ENCODE peak calls at places on chromosomes 11 and 22, in eight cellular contexts. G, F, T, Z, N, Y, S and U are unnamed samples.
A peak's percentile ranks its signal among the peaks of the same experiment; 100 is the strongest.

GRCh38 chr11:111000400-111001090 is 245.0 kb upstream of the POU2AF2 start:
- DNase-seq in S (no peak), Z (no peak), F (no peak), N (no peak), Y (no peak), T (peak; percentile 33), G (no peak), U (no peak)

GRCh38 chr11:11620251-11620965 is 1.4 kb downstream of the GALNT18 start:
- DNase-seq in F (no peak), Y (peak; percentile 40), S (peak; percentile 68), Z (peak; percentile 78), N (no peak), G (peak; percentile 51), T (peak; percentile 2), U (no peak)

GRCh38 chr11:15723966-15724365 is 609.2 kb downstream of the INSC start:
- DNase-seq in N (no peak), T (no peak), G (no peak), F (no peak), S (no peak), Y (no peak), Z (no peak), U (no peak)

GRCh38 chr11:66022401-66023185 is 3.7 kb downstream of the CATSPER1 start:
- DNase-seq in G (peak; percentile 81), Y (peak; percentile 83), Z (peak; percentile 94), N (peak; percentile 67), F (peak; percentile 90), T (peak; percentile 56), S (peak; percentile 58), U (peak; percentile 49)

GRCh38 chr11:77654770-77655434 is 17.3 kb upstream of the CLNS1A start:
- DNase-seq in F (no peak), N (no peak), S (no peak), G (no peak), Y (no peak), Z (no peak), T (no peak), U (peak; percentile 12)

GRCh38 chr11:67372993-67373915 is at the start of gene CLCF1:
- DNase-seq in N (no peak), F (peak; percentile 89), G (peak; percentile 71), Z (peak; percentile 86), T (peak; percentile 91), Y (peak; percentile 73), S (peak; percentile 58), U (peak; percentile 73)

GRCh38 chr22:27723150-27723549 is 78.4 kb downstream of the MN1 start:
- DNase-seq in Z (no peak), S (no peak), F (no peak), N (no peak), Y (no peak), T (no peak), G (no peak), U (no peak)

GRCh38 chr22:50247748-50248147 is 2.9 kb upstream of the TUBGCP6 start:
- DNase-seq in G (no peak), Y (peak; percentile 78), N (peak; percentile 45), S (peak; percentile 78), T (peak; percentile 56), Z (no peak), F (no peak), U (no peak)

GRCh38 chr22:45770506-45770905 is 98.9 kb downstream of the ATXN10 start:
- DNase-seq in Z (no peak), Y (no peak), F (no peak), T (no peak), G (no peak), S (no peak), N (no peak), U (no peak)

GRCh38 chr11:100756556-100756955 is 69.5 kb downstream of the ARHGAP42 start:
- DNase-seq in Y (no peak), Z (no peak), S (no peak), G (no peak), N (no peak), T (no peak), F (no peak), U (no peak)
- TF ChIP-seq CTCF in Y (no peak), Z (no peak), S (no peak), G (no peak), N (no peak), T (no peak), F (no peak), U (no peak)

GRCh38 chr11:18173225-18173866 is 709 bp downstream of the MRGPRX4 start:
- DNase-seq in N (no peak), F (no peak), Z (no peak), T (no peak), S (no peak), G (no peak), Y (no peak), U (no peak)
- TF ChIP-seq CTCF in N (no peak), F (no peak), Z (no peak), T (no peak), S (no peak), G (no peak), Y (no peak), U (no peak)

GRCh38 chr11:71250512-71251158 is 1.7 kb downstream of the SHANK2 start:
- DNase-seq in N (no peak), Y (peak; percentile 24), Z (no peak), F (no peak), G (no peak), S (no peak), T (no peak), U (no peak)

GRCh38 chr11:71251159-71251721 is 1.1 kb downstream of the SHANK2 start:
- DNase-seq in F (no peak), S (peak; percentile 37), Z (peak; percentile 81), T (no peak), G (no peak), N (no peak), Y (peak; percentile 54), U (peak; percentile 49)

GRCh38 chr11:71252434-71252781 is at the start of gene SHANK2:
- DNase-seq in Y (peak; percentile 61), S (peak; percentile 51), N (no peak), Z (peak; percentile 84), F (no peak), T (no peak), G (no peak), U (peak; percentile 77)

GRCh38 chr11:71252782-71253730 is 679 bp upstream of the SHANK2 start:
- DNase-seq in S (peak; percentile 88), N (no peak), Z (peak; percentile 68), Y (peak; percentile 62), G (no peak), T (peak; percentile 55), F (no peak), U (peak; percentile 74)

DNA sequence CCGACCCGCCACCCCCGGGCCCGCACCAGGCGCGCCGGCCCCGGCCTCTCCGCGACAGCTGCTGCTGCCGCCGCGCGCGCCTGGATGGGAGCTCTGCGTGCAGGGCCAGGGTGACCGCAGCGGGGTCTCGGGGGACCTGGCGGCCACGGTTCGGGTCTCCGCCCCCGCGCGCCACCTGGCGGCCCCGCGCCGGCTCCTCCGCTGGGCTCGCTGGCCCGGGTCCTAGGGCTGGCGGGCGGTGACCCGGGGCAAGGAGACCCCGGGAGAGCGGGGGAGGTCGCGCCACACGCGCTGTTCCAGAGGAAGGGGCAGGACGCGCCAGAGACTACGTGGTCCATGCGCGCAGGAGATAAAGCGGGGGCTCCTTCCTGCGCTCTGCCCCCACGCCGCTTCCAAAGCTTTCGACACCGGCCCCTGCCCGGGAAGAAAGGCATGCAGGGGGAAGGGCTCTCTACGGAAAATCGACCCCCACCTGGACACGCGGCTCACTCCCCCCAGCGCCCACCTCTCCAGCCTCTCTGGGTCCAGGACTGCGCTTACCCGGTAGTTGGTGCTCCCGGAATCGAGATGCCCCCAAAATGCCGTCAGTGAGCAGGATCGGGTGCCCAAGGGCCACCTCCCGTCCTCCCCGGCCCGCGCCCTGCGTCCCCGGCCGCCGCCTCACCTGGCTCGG is 480 bp downstream of the SHANK2 start:
- DNase-seq in S (peak; percentile 22), F (peak; percentile 43), G (no peak), N (no peak), Z (peak; percentile 87), Y (peak; percentile 57), T (no peak), U (peak; percentile 62)
- TF ChIP-seq CTCF in S (no peak), F (peak; percentile 17), G (no peak), N (peak; percentile 9), Z (peak; percentile 40), Y (peak; percentile 18), T (peak; percentile 37), U (peak; percentile 70)

GRCh38 chr11:114179234-114179941 is 116.8 kb upstream of the NNMT start:
- DNase-seq in T (peak; percentile 95), G (peak; percentile 82), F (no peak), S (no peak), Y (peak; percentile 89), Z (no peak), N (peak; percentile 97), U (no peak)

GRCh38 chr11:114176321-114176720 is 116.8 kb downstream of the ZBTB16 start:
- DNase-seq in Y (peak; percentile 81), G (no peak), S (no peak), F (no peak), N (no peak), Z (no peak), T (no peak), U (no peak)

GRCh38 chr11:114181195-114181594 is 115.0 kb upstream of the NNMT start:
- DNase-seq in S (no peak), F (no peak), Y (no peak), G (no peak), Z (no peak), T (no peak), N (no peak), U (no peak)

GRCh38 chr11:114180301-114181055 is 115.7 kb upstream of the NNMT start:
- DNase-seq in G (peak; percentile 30), N (peak; percentile 59), F (no peak), Y (peak; percentile 77), S (peak; percentile 47), Z (no peak), T (no peak), U (no peak)

GRCh38 chr11:114178656-114179055 is 117.5 kb upstream of the NNMT start:
- DNase-seq in F (no peak), N (no peak), G (no peak), Z (no peak), Y (no peak), T (no peak), S (no peak), U (no peak)
- TF ChIP-seq CTCF in F (no peak), N (no peak), G (no peak), Z (no peak), Y (no peak), T (no peak), S (no peak), U (no peak)

DNA sequence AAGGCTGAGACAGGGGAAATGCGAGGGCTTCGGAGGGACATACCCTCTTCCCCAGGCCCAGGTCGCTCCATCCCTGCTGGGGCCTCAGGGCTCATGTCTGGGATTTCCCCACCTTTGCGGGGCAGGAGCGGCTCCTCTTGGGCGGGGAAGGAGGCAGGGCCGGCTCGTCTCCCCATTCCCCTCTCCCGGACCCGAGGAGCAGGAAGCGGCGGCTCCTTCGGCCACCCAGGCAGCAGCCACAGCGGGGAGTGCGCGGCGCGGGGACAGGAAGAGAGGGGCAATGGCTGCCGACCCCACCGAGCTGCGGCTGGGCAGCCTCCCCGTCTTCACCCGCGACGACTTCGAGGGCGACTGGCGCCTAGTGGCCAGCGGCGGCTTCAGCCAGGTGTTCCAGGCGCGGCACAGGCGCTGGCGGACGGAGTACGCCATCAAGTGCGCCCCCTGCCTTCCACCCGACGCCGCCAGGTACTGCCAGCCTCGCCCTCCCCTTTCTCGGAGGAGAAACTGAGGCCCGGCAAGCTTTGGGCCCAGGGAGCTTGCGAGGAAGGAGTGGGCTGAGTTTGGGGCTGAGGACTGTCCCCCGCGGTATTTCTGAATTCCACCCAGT is at the start of gene ANKK1:
- DNase-seq in Z (peak; percentile 74), T (no peak), Y (no peak), G (no peak), F (peak; percentile 21), S (peak; percentile 54), N (no peak), U (no peak)
- TF ChIP-seq CTCF in Z (no peak), T (peak; percentile 32), Y (no peak), G (peak; percentile 9), F (peak; percentile 79), S (peak; percentile 42), N (peak; percentile 25), U (no peak)